ENCODE peak calls at places on chromosomes 2 and 18, in five cellular contexts. P is fibroblast of lung, Y is Karpas-422, R is endothelial cell of umbilical vein, K is cardiac muscle cell. T is an unnamed sample. For H3K4me1, the result is how much of the 10 kb centered on the place peaks cover.

GRCh38 chr2:208501217-208501616 is 94.6 kb downstream of the PTH2R start:
- DNase-seq in K (peak), P (no peak), R (no peak), Y (no peak), T (peak)

GRCh38 chr2:101002562-101003277 is 631 bp downstream of the RPL31 start:
- DNase-seq in P (peak), K (no peak), R (peak), Y (no peak), T (no peak)

GRCh38 chr2:37809525-37809924 is 115.6 kb upstream of the RMDN2 start:
- DNase-seq in K (peak), P (peak), Y (peak), R (peak), T (no peak)

GRCh38 chr2:43389581-43390466 is 163.4 kb upstream of the ZFP36L2 start:
- DNase-seq in Y (no peak), P (no peak), R (no peak), K (no peak), T (no peak)

GRCh38 chr2:138215958-138216357 is 251.7 kb downstream of the HNMT start:
- DNase-seq in K (no peak), R (no peak), P (no peak), Y (no peak), T (no peak)

GRCh38 chr18:74281639-74282358 is 10.0 kb downstream of the CYB5A start:
- DNase-seq in P (peak), K (no peak), R (no peak), Y (no peak), T (no peak)

GRCh38 chr2:231133365-231134114 is 8.7 kb upstream of the HTR2B start:
- DNase-seq in K (no peak), Y (no peak), P (peak), R (no peak), T (no peak)

GRCh38 chr2:65634304-65634703 is 201.9 kb upstream of the SPRED2 start:
- DNase-seq in R (no peak), Y (no peak), K (no peak), P (no peak), T (no peak)

GRCh38 chr2:100906679-100907078 is 86.7 kb downstream of the NPAS2 start:
- DNase-seq in R (no peak), K (no peak), P (no peak), Y (no peak), T (no peak)

GRCh38 chr2:190582761-190583506 is 48.4 kb upstream of the NEMP2 start:
- DNase-seq in K (no peak), P (peak), R (no peak), Y (peak), T (no peak)

GRCh38 chr2:120729410-120730052 is 6.1 kb upstream of the GLI2 start:
- DNase-seq in Y (no peak), K (peak), R (no peak), P (peak), T (no peak)

GRCh38 chr2:19868705-19869550 is 32.9 kb downstream of the TTC32 start:
- DNase-seq in Y (peak), P (peak), K (peak), R (no peak), T (peak)

GRCh38 chr2:42102606-42103450 is 55.0 kb downstream of the PKDCC start:
- DNase-seq in Y (no peak), R (no peak), K (peak), P (no peak), T (no peak)

GRCh38 chr18:57141208-57142129 is 5.4 kb upstream of the BOD1L2 start:
- DNase-seq in Y (no peak), K (no peak), P (no peak), R (no peak), T (peak)

GRCh38 chr2:193556766-193557470 is 1362.2 kb upstream of the TMEFF2 start:
- DNase-seq in Y (no peak), P (no peak), R (no peak), K (no peak), T (no peak)
- H3K27ac ChIP-seq in Y (no peak), P (no peak), R (no peak), K (no peak), T (no peak)

GRCh38 chr2:68832161-68832869 is 38.9 kb downstream of the BMP10 start:
- DNase-seq in P (peak), K (peak), R (peak), Y (peak), T (no peak)
- H3K4me1 ChIP-seq in P (under half), K (under half), R (under half), Y (half or more), T (under half)

DNA sequence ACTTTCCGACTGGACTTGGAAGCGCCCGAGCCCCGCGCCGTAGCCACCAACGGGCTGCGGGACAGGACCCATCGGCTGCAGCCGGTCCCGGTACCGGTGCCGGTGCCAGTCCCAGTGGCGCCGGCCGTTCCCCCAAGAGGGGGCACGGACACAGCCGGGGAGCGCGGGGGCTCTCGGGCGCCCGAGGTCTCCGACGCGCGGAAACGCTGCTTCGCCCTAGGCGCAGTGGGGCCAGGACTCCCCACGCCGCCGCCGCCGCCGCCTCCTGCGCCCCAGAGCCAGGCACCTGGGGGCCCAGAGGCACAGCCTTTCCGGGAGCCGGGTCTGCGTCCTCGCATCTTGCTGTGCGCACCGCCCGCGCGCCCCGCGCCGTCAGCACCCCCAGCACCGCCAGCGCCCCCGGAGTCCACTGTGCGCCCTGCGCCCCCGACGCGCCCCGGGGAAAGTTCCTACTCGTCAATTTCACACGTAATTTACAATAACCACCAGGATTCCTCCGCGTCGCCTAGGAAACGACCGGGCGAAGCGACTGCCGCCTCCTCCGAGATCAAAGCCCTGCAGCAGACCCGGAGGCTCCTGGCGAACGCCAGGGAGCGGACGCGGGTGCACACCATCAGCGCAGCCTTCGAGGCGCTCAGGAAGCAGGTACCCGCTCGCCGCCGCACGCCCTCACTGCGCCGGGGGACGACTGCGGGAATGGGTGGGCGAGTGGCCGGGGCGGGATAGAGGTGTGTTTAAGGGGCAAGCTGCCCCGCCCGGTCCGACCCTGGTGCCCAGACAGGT is 713 bp downstream of the ATOH8 start:
- DNase-seq in P (peak), R (no peak), K (peak), Y (no peak), T (no peak)
- H3K4me3 ChIP-seq in P (peak), R (peak), K (peak), Y (no peak), T (peak)

GRCh38 chr18:55739488-55739887 is 151.5 kb upstream of the TCF4 start:
- DNase-seq in P (no peak), K (no peak), R (no peak), Y (no peak), T (no peak)
- H3K27ac ChIP-seq in P (no peak), K (no peak), R (no peak), Y (no peak), T (no peak)

GRCh38 chr2:11695576-11695975 is 25.6 kb upstream of the NTSR2 start:
- DNase-seq in K (no peak), P (no peak), R (no peak), Y (no peak), T (no peak)
- H3K4me1 ChIP-seq in K (under half), P (under half), R (under half), Y (under half), T (under half)

DNA sequence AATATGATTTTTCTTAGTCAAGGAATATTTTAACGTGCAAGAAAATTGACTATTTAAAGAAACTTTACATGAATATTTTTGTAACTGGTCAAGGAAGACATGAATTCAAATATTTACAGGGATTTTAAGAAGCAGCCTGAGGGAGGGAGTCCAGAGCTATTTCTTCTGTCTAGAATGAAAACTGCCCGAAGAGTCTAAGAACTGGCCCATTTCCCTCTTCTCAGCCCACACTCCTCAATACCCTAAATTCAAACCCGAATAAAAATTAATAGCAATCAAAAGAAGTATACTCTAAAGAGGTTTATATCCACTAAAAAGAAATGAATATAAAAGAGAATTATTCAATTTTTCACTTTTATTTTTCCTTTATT is 6.5 kb upstream of the NDUFV2 start:
- DNase-seq in R (no peak), P (no peak), K (no peak), Y (no peak), T (no peak)
- H3K4me3 ChIP-seq in R (no peak), P (no peak), K (no peak), Y (no peak), T (no peak)

DNA sequence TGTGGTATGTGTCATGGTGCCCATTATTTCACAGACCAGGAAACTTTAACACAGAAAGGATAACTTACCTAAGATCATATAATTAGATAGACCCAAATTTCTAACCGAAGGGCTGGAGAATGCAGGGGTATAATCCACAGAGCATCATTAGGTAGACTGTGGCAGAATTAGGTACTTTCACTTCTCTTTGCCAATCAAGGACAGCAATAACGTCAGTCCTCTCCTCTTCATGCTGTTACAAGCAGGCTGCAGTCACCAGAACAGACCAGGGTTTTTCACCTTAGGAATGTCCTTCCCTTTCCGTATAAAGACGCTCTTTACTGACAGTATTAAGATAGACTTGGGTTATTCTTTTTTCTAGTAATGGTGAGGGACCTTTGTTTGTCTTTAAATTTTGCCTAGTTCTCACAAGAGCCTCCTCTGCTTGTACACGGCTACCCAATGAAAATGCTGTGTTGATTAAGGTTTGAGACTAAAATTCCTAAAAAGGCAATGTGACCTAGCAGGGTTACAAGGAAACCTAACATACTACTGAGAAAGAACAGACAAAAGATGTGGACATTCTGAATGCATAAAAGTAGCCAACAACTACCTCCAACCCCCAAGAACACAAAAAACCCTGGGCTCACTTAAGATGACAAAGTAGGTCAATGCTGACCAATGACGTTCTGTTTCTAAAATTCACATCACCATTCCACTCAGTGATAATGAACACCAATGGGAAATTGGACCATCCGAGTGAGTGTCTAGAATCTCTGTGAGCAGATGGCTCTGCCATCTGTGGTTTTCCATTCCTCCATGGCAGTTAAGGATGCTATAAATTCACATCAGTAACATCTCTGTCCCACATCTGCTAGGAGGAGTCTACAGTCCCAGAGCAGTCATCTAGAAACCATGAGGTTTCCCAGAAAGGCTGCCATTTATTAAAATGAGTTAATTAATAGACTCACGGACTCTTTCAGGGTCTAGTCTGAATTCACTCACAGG is 2.1 kb downstream of the PDIA6 start:
- DNase-seq in P (peak), R (peak), Y (peak), K (no peak), T (peak)
- H3K27ac ChIP-seq in P (peak), R (peak), Y (peak), K (peak), T (peak)

T was measured in small intestine.